ENCODE peak calls at places on chromosomes 1 and 21, in eight cellular contexts. P is SJSA1, V is MG63, A is thoracic aorta, T is mesenchymal stem cell, D is SK-N-MC, K is lower lobe of right lung, M is NT2/D1. F is an unnamed sample.

GRCh38 chr1:171841931-171842723 is 829 bp downstream of the DNM3 start:
- DNase-seq in P (peak; percentile 15), V (no peak), A (no peak), T (peak; percentile 20), D (no peak), K (no peak), M (no peak), F (peak; percentile 24)

GRCh38 chr1:242189591-242189990 is 190.7 kb upstream of the MAP1LC3C start:
- DNase-seq in P (no peak), V (peak; percentile 28), A (no peak), T (no peak), D (no peak), K (no peak), M (no peak), F (no peak)

GRCh38 chr1:39720094-39720999 is 18.3 kb upstream of the PPIE start:
- DNase-seq in P (peak; percentile 51), V (no peak), A (no peak), T (peak; percentile 85), D (peak; percentile 58), K (no peak), M (peak; percentile 23), F (peak; percentile 89)

GRCh38 chr1:23908453-23909341 is 4.5 kb downstream of the CNR2 start:
- DNase-seq in P (no peak), V (no peak), A (no peak), T (no peak), D (no peak), K (no peak), M (no peak), F (no peak)

GRCh38 chr1:114135806-114136205 is 17.9 kb downstream of the SYT6 start:
- DNase-seq in P (no peak), V (no peak), A (no peak), T (no peak), D (no peak), K (no peak), M (no peak), F (no peak)

GRCh38 chr1:172293379-172293778 is 127.1 kb upstream of the C1orf105 start:
- DNase-seq in P (no peak), V (no peak), A (no peak), T (peak; percentile 63), D (no peak), K (no peak), M (no peak), F (peak; percentile 27)

GRCh38 chr1:204357551-204357950 is 2.2 kb downstream of the PLEKHA6 start:
- DNase-seq in P (no peak), V (peak; percentile 86), A (no peak), T (no peak), D (no peak), K (no peak), M (no peak), F (no peak)

GRCh38 chr1:26991310-26992116 is 2.0 kb upstream of the TRNP1 start:
- DNase-seq in P (no peak), V (peak; percentile 61), A (no peak), T (peak; percentile 75), D (no peak), K (no peak), M (no peak), F (peak; percentile 15)

GRCh38 chr1:31374511-31375196 is 1.8 kb upstream of the FABP3 start:
- DNase-seq in P (no peak), V (peak; percentile 93), A (peak; percentile 47), T (no peak), D (no peak), K (no peak), M (no peak), F (peak; percentile 17)

GRCh38 chr1:200042437-200043329 is 15.2 kb downstream of the NR5A2 start:
- DNase-seq in P (peak; percentile 15), V (no peak), A (no peak), T (peak; percentile 25), D (no peak), K (no peak), M (no peak), F (peak; percentile 50)

GRCh38 chr1:244254467-244254866 is 197.2 kb downstream of the ADSS2 start:
- DNase-seq in P (no peak), V (no peak), A (no peak), T (no peak), D (no peak), K (peak; percentile 78), M (no peak), F (no peak)

GRCh38 chr1:52210044-52210443 is 68.2 kb downstream of the ZFYVE9 start:
- DNase-seq in P (no peak), V (no peak), A (no peak), T (no peak), D (no peak), K (no peak), M (no peak), F (no peak)

GRCh38 chr21:45670731-45671130 is 27.2 kb downstream of the PCBP3 start:
- DNase-seq in P (no peak), V (no peak), A (no peak), T (no peak), D (no peak), K (no peak), M (no peak), F (no peak)

GRCh38 chr21:37072988-37073416 is at the start of the genes PIGP and TTC3:
- DNase-seq in P (peak; percentile 98), V (peak; percentile 94), A (peak; percentile 75), T (peak; percentile 95), D (peak; percentile 56), K (peak; percentile 95), M (peak; percentile 92), F (peak; percentile 98)

GRCh38 chr1:198211696-198212095 is 54.9 kb downstream of the NEK7 start:
- DNase-seq in P (no peak), V (no peak), A (no peak), T (no peak), D (no peak), K (no peak), M (no peak), F (no peak)

GRCh38 chr1:32151319-32151787 is 28.1 kb upstream of the TXLNA start:
- DNase-seq in P (peak; percentile 26), V (peak; percentile 55), A (no peak), T (peak; percentile 80), D (peak; percentile 84), K (no peak), M (no peak), F (peak; percentile 73)

GRCh38 chr21:46111857-46112730 is 14.2 kb downstream of the COL6A2 start:
- DNase-seq in P (no peak), V (peak; percentile 2), A (peak; percentile 1), T (no peak), D (no peak), K (peak; percentile 42), M (no peak), F (no peak)

GRCh38 chr1:42680921-42681683 is 1.1 kb upstream of the YBX1 start:
- DNase-seq in P (no peak), V (no peak), A (no peak), T (peak; percentile 40), D (no peak), K (no peak), M (no peak), F (peak; percentile 59)

DNA sequence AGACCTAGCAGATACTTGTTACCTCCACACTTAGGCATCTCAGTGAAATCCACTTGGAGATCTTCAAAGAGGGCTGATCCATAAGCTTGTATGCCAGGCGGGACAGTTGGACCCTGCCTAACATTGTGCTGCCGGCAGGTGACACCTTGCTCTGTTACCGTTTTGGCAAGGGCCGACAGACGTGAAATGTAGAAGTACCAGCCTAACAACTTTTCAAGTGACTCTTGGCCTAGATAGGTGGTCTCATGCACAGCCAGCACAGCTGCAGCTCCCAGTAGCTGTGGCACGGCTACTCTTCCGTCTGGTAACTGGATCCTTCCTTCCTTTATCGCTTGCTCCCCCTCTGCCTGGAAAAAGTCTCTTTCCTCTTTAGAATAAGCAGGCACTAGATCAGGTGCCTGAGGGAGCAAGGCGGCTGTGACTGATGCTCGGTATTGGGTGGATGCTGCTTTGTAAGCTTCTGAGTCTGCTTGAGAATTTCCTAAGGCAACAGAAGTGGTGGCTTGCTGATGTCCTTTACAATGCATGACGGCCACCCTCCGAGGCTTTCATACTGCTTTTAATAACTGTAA is 713.5 kb downstream of the AMY1C start:
- DNase-seq in P (no peak), V (no peak), A (no peak), T (no peak), D (no peak), K (no peak), M (no peak), F (no peak)
- H3K9me3 ChIP-seq in P (peaks cover 6% of the 10 kb centered on the region), V (no peaks in the 10 kb centered on the region), A (peaks cover 6% of the 10 kb centered on the region), T (peaks cover 25% of the 10 kb centered on the region), D (no peaks in the 10 kb centered on the region), K (peaks cover 24% of the 10 kb centered on the region), M (peaks cover 25% of the 10 kb centered on the region), F (peaks cover 23% of the 10 kb centered on the region)

DNA sequence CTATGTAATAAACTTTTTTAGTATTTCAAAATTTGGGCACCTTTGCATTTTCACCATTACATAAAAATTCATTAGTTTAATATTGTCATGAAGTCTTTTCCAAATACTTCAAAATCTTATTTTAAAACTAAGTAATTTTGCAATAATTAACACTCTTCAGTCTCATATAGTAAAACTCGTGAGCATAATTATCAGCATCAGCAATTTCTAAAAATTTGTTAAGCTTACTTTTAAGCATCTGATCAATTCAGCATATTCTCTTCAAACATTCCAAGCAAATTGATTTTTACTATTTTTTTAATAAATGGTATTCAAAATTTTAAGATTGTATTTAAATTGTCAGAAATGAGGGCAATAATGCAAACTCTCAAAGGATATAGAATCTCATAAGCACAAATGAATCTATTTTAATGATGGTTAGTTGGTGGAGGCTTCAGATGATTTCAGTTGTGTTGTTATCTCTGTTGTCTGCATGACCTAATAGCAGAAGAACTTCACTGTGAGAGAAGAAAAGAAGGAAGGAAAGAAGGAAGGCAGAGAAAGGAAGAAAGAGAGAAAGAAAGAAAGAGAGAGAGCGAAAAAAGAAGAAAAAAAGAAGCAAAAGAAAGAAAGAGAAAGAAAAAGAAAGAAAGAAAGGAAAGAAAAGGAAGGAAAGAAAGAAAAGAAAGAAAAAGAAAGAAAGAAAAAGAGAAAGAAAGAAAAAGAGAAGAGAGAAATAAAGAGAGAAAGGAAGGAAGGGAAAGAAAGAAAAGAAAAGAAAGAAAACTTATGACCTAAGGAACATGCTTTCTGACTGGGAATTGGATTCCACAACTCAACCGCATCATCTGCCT is 860.5 kb downstream of the NCAM2 start:
- DNase-seq in P (no peak), V (no peak), A (no peak), T (no peak), D (no peak), K (no peak), M (no peak), F (no peak)
- H3K9me3 ChIP-seq in P (peaks cover 12% of the 10 kb centered on the region), V (peaks cover 2% of the 10 kb centered on the region), A (no peaks in the 10 kb centered on the region), T (peaks cover 2% of the 10 kb centered on the region), D (no peaks in the 10 kb centered on the region), K (no peaks in the 10 kb centered on the region), M (no peaks in the 10 kb centered on the region), F (no peaks in the 10 kb centered on the region)

GRCh38 chr21:40902299-40902698 is 55.3 kb upstream of the DSCAM start:
- DNase-seq in P (no peak), V (no peak), A (no peak), T (no peak), D (no peak), K (no peak), M (no peak), F (no peak)
- H3K9me3 ChIP-seq in P (no peaks in the 10 kb centered on the region), V (no peaks in the 10 kb centered on the region), A (no peaks in the 10 kb centered on the region), T (peaks cover 3% of the 10 kb centered on the region), D (no peaks in the 10 kb centered on the region), K (no peaks in the 10 kb centered on the region), M (peaks cover 14% of the 10 kb centered on the region), F (no peaks in the 10 kb centered on the region)

DNA sequence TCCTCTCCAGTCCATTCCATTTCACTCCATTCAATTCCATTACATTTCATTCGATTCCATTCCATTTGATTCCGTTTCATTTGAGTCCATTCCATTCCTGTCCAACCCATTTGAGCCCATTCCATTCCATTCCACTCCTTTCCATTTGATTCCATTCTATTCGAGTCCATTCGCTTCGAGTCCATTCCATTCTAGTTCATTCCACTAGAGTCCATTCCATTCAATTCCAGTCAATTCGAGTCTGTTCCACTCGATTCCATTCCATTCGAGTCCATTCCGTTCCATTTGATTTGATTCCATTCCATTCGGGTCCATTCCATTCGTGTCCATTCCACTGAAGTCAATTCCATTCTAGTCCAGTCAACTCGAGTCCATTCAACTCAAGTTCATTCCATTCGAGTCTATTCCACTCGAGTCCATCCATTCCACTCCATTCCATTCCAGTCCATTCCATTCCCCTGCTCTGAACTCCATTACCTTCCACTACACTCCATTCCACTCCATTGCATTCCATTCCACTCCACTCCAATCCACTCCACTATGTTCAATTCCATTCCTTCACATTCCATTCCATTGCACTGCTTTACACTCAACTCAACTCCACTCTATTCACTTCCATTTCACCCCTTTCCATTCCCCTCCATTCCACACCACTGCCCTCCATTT is 2569.4 kb upstream of the TPTE start:
- DNase-seq in P (no peak), V (no peak), A (no peak), T (no peak), D (no peak), K (no peak), M (no peak), F (no peak)
- H3K9me3 ChIP-seq in P (peaks cover 56% of the 10 kb centered on the region), V (peaks cover 78% of the 10 kb centered on the region), A (peaks cover 64% of the 10 kb centered on the region), T (peaks cover 100% of the 10 kb centered on the region), D (peaks cover 38% of the 10 kb centered on the region), K (peaks cover 90% of the 10 kb centered on the region), M (peaks cover 4% of the 10 kb centered on the region), F (peaks cover 86% of the 10 kb centered on the region)

F was measured in adipocyte.